ENCODE peak calls at places on chromosomes 16 and 17, in eight cellular contexts. F is right lobe of liver; W is stimulated activated CD4-positive, alpha-beta T cell treated with anti-CD3 and anti-CD28 coated beads, Interleukin-4, amount 100 ng/mL, for 24 hours; G is esophagus squamous epithelium; Q is EH; V is SK-N-SH; Y is left ventricle myocardium superior; R is activated CD8-positive, alpha-beta memory T cell treated with anti-CD3 and anti-CD28 coated beads, Interleukin-2, amount 50 U/mL, for 48 hours. A is an unnamed sample.

GRCh38 chr17:29495011-29495410 is 71.8 kb downstream of the ABHD15 start:
- DNase-seq in W (no peak), Y (no peak), R (no peak), F (no peak), V (no peak), G (no peak), Q (peak; percentile 59), A (no peak)

GRCh38 chr17:7560172-7561027 is 1.3 kb upstream of the SENP3 start:
- DNase-seq in V (peak; percentile 67), R (peak; percentile 82), Y (peak; percentile 74), Q (peak; percentile 65), G (no peak), W (peak; percentile 66), F (no peak), A (peak; percentile 15)

GRCh38 chr16:12020007-12020406 is 43.5 kb downstream of the SNX29 start:
- DNase-seq in W (no peak), Y (no peak), F (no peak), R (no peak), Q (no peak), G (no peak), V (no peak), A (no peak)

GRCh38 chr16:89049484-89050118 is 44.1 kb upstream of the ACSF3 start:
- DNase-seq in Y (peak; percentile 23), Q (no peak), G (no peak), F (no peak), V (peak; percentile 73), W (no peak), R (no peak), A (no peak)

GRCh38 chr16:30621765-30622164 is 11.6 kb upstream of the ZNF689 start:
- DNase-seq in R (no peak), V (no peak), Q (peak; percentile 56), F (no peak), Y (no peak), G (no peak), W (no peak), A (no peak)

GRCh38 chr16:54026456-54026855 is 260.1 kb downstream of the IRX3 start:
- DNase-seq in W (no peak), Q (peak; percentile 34), Y (no peak), F (no peak), R (no peak), G (no peak), V (no peak), A (no peak)

GRCh38 chr17:40726919-40727318 is 23.4 kb upstream of the KRT24 start:
- DNase-seq in W (no peak), Y (no peak), F (no peak), G (no peak), Q (no peak), R (no peak), V (no peak), A (no peak)

GRCh38 chr16:14334366-14335105 is 263.4 kb downstream of the MRTFB start:
- DNase-seq in Y (no peak), R (no peak), Q (peak; percentile 73), W (no peak), F (no peak), G (no peak), V (no peak), A (no peak)

GRCh38 chr17:61815863-61816523 is 47.3 kb downstream of the BRIP1 start:
- DNase-seq in Y (no peak), W (no peak), R (no peak), G (no peak), Q (no peak), F (no peak), V (no peak), A (no peak)

GRCh38 chr17:82300707-82301270 is 16.6 kb downstream of the CD7 start:
- DNase-seq in G (no peak), R (peak; percentile 88), W (peak; percentile 65), V (peak; percentile 97), F (peak; percentile 72), Y (peak; percentile 84), Q (peak; percentile 68), A (peak; percentile 62)

GRCh38 chr16:20620003-20620402 is 43.8 kb upstream of the ACSM2B start:
- DNase-seq in R (no peak), Y (no peak), V (no peak), W (no peak), Q (no peak), G (no peak), F (no peak), A (no peak)